ENCODE peak calls at places on chromosomes 7 and 10, in four cellular contexts. Z is dorsolateral prefrontal cortex; P is upper lobe of right lung; I is CD8-positive, alpha-beta T cell. M is an unnamed sample.

GRCh38 chr7:141200191-141201108 is 126.6 kb downstream of the TMEM178B start:
- DNase-seq in Z (no peak), P (no peak), I (no peak), M (no peak)

GRCh38 chr10:34526758-34527730 is 288.1 kb downstream of the PARD3 start:
- DNase-seq in Z (no peak), P (no peak), I (no peak), M (peak)

GRCh38 chr10:127976286-127976685 is 69.4 kb downstream of the PTPRE start:
- DNase-seq in Z (no peak), P (no peak), I (no peak), M (no peak)

GRCh38 chr10:79359816-79360498 is 12.7 kb downstream of the PPIF start:
- DNase-seq in Z (no peak), P (no peak), I (no peak), M (no peak)

GRCh38 chr7:139799586-139799985 is 21.8 kb upstream of the HIPK2 start:
- DNase-seq in Z (no peak), P (no peak), I (no peak), M (no peak)

GRCh38 chr10:12906051-12906541 is 95.4 kb downstream of the CCDC3 start:
- DNase-seq in Z (no peak), P (no peak), I (no peak), M (no peak)

GRCh38 chr7:158129037-158130022 is 458.3 kb downstream of the PTPRN2 start:
- DNase-seq in Z (no peak), P (peak), I (no peak), M (no peak)

GRCh38 chr10:24866615-24867583 is 85.5 kb downstream of the PRTFDC1 start:
- DNase-seq in Z (peak), P (peak), I (no peak), M (no peak)

GRCh38 chr10:655184-655583 is 34.3 kb downstream of the DIP2C start:
- DNase-seq in Z (no peak), P (no peak), I (no peak), M (no peak)

GRCh38 chr7:103445228-103446020 is 583 bp downstream of the SLC26A5 start:
- DNase-seq in Z (no peak), P (no peak), I (no peak), M (no peak)

GRCh38 chr10:18414061-18414460 is 237.3 kb downstream of the NSUN6 start:
- DNase-seq in Z (no peak), P (no peak), I (no peak), M (no peak)

GRCh38 chr7:149822353-149822943 is 15.7 kb upstream of the ZNF862 start:
- DNase-seq in Z (no peak), P (peak), I (no peak), M (no peak)

GRCh38 chr7:108623220-108623619 is 53.5 kb downstream of the DNAJB9 start:
- DNase-seq in Z (no peak), P (no peak), I (no peak), M (no peak)

GRCh38 chr7:50389961-50390360 is 60.2 kb downstream of the FIGNL1 start:
- DNase-seq in Z (no peak), P (no peak), I (no peak), M (no peak)

GRCh38 chr10:86340176-86340990 is 26.2 kb downstream of the GRID1 start:
- DNase-seq in Z (no peak), P (peak), I (no peak), M (no peak)

GRCh38 chr10:23980054-23980453 is 228.9 kb upstream of the KIAA1217 start:
- DNase-seq in Z (no peak), P (no peak), I (no peak), M (no peak)

GRCh38 chr7:157993406-157994105 is 594.1 kb downstream of the PTPRN2 start:
- DNase-seq in Z (no peak), P (peak), I (no peak), M (no peak)

GRCh38 chr10:68359189-68359588 is 26.5 kb upstream of the PBLD start:
- DNase-seq in Z (no peak), P (no peak), I (no peak), M (no peak)

DNA sequence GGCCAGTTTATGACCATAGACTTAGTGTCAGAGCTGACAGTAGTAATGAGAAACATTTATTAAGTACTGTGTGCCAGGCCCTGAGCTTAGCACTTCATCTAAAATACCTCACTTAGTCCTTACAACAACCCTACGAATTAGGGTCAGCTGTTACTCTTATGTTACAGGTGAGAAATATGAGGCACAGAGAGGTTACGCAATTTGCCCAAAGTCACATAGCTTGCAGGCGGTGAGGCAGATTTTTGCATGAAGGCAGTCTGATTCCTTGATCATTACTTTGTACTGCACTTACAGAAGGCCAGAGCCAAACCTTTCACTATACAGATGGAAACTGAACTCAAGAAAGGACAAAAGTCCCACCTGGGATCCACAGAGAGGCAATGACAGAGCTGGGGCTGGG is 10.2 kb downstream of the CDH23 start:
- DNase-seq in Z (no peak), P (no peak), I (no peak), M (no peak)
- TF ChIP-seq CTCF in Z (no peak), P (no peak), I (no peak), M (no peak)

DNA sequence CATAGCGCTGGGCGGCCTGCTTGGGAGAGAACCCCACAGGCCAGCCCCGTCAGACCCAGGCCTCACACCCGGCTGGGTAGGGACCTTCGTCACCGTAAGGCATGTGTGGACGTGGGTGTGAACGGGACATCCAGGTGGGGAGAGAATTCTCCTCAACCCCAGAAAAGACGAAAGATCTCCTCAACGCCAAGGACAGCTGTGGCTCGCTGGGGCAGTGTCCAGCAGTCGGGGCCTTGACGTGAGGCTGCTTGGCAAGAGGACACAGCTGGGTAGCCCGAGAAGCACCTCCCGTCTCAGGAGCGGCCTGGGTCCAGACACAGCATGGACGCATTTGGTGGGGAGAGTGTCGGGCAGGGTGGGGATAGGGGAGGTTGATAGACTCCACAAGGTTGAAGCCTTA is 1.2 kb upstream of the SLIT1 start:
- DNase-seq in Z (no peak), P (peak), I (no peak), M (no peak)
- H3K4me3 ChIP-seq in Z (no peak), P (no peak), I (no peak), M (no peak)

DNA sequence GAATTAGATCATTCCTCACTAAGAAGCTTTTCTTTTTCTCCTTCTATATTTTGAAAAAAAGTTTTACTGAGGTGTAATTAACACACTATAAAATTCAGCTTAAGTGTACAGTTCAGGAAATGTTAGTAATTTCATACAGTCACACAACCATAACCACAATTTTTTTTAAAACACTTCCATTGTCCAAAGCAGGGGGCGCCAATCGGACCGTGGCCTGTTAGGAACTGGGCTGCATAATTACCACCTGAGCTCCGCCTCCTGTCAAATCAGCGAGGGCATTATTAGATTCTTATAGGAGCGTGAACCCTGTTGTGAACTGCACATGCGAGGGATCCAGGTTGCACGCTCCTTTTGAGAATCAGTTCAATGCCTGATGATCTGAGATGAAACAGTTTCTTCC is 427.1 kb downstream of the TFEC start:
- DNase-seq in Z (no peak), P (no peak), I (no peak), M (no peak)
- TF ChIP-seq CTCF in Z (no peak), P (no peak), I (no peak), M (no peak)

DNA sequence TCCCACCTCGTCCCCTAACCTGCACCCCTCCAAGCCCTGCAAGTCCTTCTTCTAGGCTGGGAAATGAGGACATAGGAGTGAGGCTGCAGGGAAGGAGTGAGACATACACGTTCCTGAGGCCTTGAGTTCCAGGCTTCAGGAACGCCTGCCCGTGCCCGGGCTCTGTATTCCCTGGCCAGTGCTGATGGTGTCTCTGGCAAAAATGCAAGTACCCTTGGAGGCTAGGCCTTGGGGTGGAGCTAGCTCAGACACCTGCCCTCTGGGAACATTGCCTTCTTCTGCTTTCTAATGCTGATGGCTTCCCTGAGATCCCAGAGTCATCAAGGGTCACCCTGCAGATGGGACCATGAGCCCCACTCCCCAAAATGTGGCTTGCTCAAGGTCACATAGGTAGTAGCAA is 76.0 kb downstream of the GRK5 start:
- DNase-seq in Z (no peak), P (no peak), I (no peak), M (no peak)
- H3K4me3 ChIP-seq in Z (no peak), P (no peak), I (no peak), M (no peak)

GRCh38 chr10:44468965-44469364 is 84.1 kb upstream of the CXCL12 start:
- DNase-seq in Z (no peak), P (no peak), I (no peak), M (no peak)

GRCh38 chr10:44466236-44466635 is 81.3 kb upstream of the CXCL12 start:
- DNase-seq in Z (no peak), P (no peak), I (no peak), M (no peak)

GRCh38 chr10:44468525-44468924 is 83.6 kb upstream of the CXCL12 start:
- DNase-seq in Z (no peak), P (no peak), I (no peak), M (no peak)

GRCh38 chr10:44467090-44467489 is 82.2 kb upstream of the CXCL12 start:
- DNase-seq in Z (no peak), P (no peak), I (no peak), M (no peak)

DNA sequence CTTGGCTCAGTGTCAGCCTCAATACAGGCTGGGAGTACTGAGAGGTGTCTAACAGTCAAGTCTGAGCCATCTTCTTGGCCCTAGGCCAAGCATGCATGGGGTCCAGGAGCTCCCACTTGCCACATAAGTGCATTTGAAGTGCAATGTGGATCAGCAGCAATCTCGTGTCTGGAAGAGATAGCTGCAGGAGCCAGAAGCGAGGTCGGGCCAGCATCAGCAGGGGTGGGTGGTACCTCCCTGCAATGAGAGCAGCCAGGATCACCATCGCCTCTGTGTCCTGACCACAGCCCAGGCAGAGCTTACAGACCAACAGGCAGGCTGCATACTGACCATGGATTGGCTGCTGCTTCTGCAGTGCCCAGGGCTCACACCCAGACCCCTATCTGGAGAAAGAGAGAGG is 83.0 kb upstream of the CXCL12 start:
- DNase-seq in Z (no peak), P (no peak), I (no peak), M (no peak)
- TF ChIP-seq CTCF in Z (no peak), P (no peak), I (no peak), M (no peak)

M was measured in BJ.